ENCODE peak calls at places on chromosomes 11 and 22, in eight cellular contexts. H is NB4, X is K562, T is A549, L is HCT116, Y is GM12878, U is H1, B is HepG2. G is an unnamed sample.

GRCh38 chr11:68550485-68550817 is 89.9 kb downstream of the PPP6R3 start:
- DNase-seq in H (peak; percentile 69), X (no peak), T (no peak), L (no peak), Y (no peak), U (no peak), B (no peak), G (peak; percentile 79)

GRCh38 chr22:44130076-44130711 is 50.5 kb upstream of the PARVG start:
- DNase-seq in H (no peak), X (no peak), T (no peak), L (no peak), Y (no peak), U (no peak), B (no peak), G (no peak)

GRCh38 chr22:30940655-30941362 is 27.8 kb downstream of the MORC2 start:
- DNase-seq in H (no peak), X (no peak), T (no peak), L (no peak), Y (no peak), U (no peak), B (no peak), G (no peak)

GRCh38 chr22:28594784-28595324 is 84.8 kb downstream of the TTC28 start:
- DNase-seq in H (peak; percentile 63), X (peak; percentile 16), T (peak; percentile 61), L (peak; percentile 35), Y (no peak), U (no peak), B (peak; percentile 54), G (peak; percentile 69)

GRCh38 chr11:14973621-14974020 is 1.5 kb upstream of the CALCA start:
- DNase-seq in H (no peak), X (no peak), T (no peak), L (no peak), Y (no peak), U (peak; percentile 63), B (no peak), G (no peak)

GRCh38 chr22:19291218-19291579 is 320 bp downstream of the CLTCL1 start:
- DNase-seq in H (peak; percentile 62), X (peak; percentile 89), T (no peak), L (no peak), Y (no peak), U (peak; percentile 66), B (no peak), G (no peak)

GRCh38 chr22:50630376-50630775 is 2.4 kb upstream of the ARSA start:
- DNase-seq in H (no peak), X (no peak), T (no peak), L (no peak), Y (no peak), U (no peak), B (no peak), G (no peak)

GRCh38 chr11:36564376-36565032 is 3.3 kb upstream of the RAG1 start:
- DNase-seq in H (peak; percentile 54), X (peak; percentile 23), T (peak; percentile 56), L (peak; percentile 24), Y (peak; percentile 20), U (peak; percentile 53), B (peak; percentile 54), G (peak; percentile 64)

GRCh38 chr11:56848105-56848809 is 99.8 kb upstream of the OR9G4 start:
- DNase-seq in H (no peak), X (no peak), T (peak; percentile 93), L (no peak), Y (no peak), U (no peak), B (no peak), G (no peak)

GRCh38 chr11:59756845-59757244 is 1.7 kb downstream of the STX3 start:
- DNase-seq in H (peak; percentile 56), X (peak; percentile 62), T (peak; percentile 25), L (peak; percentile 26), Y (no peak), U (no peak), B (no peak), G (no peak)

GRCh38 chr22:32413715-32414114 is 1.7 kb upstream of the RTCB start:
- DNase-seq in H (peak; percentile 15), X (no peak), T (peak; percentile 18), L (peak; percentile 27), Y (no peak), U (no peak), B (peak; percentile 24), G (peak; percentile 28)

GRCh38 chr11:72321381-72321996 is 77.5 kb upstream of the PHOX2A start:
- DNase-seq in H (no peak), X (peak; percentile 89), T (peak; percentile 28), L (no peak), Y (no peak), U (no peak), B (peak; percentile 9), G (peak; percentile 45)

GRCh38 chr11:113397212-113397611 is 9.6 kb downstream of the ANKK1 start:
- DNase-seq in H (no peak), X (no peak), T (no peak), L (no peak), Y (no peak), U (no peak), B (no peak), G (no peak)

GRCh38 chr11:76744186-76745058 is 38.7 kb upstream of the TSKU start:
- DNase-seq in H (no peak), X (no peak), T (no peak), L (no peak), Y (no peak), U (no peak), B (no peak), G (no peak)

GRCh38 chr11:96342131-96342970 is 644 bp downstream of the MAML2 start:
- DNase-seq in H (no peak), X (no peak), T (no peak), L (no peak), Y (no peak), U (no peak), B (no peak), G (peak; percentile 45)

GRCh38 chr22:23762866-23763578 is at the start of gene C22orf15:
- DNase-seq in H (peak; percentile 58), X (no peak), T (no peak), L (no peak), Y (no peak), U (peak; percentile 71), B (no peak), G (peak; percentile 28)

GRCh38 chr22:23764931-23765881 is 2.4 kb downstream of the C22orf15 start:
- DNase-seq in H (no peak), X (no peak), T (no peak), L (no peak), Y (no peak), U (peak; percentile 42), B (no peak), G (no peak)

GRCh38 chr22:23760056-23760455 is 2.7 kb upstream of the C22orf15 start:
- DNase-seq in H (no peak), X (no peak), T (no peak), L (no peak), Y (no peak), U (no peak), B (no peak), G (no peak)

GRCh38 chr22:23767303-23767672 is 484 bp downstream of the CHCHD10 start:
- DNase-seq in H (no peak), X (no peak), T (no peak), L (no peak), Y (no peak), U (no peak), B (no peak), G (no peak)

GRCh38 chr22:23763579-23764331 is 965 bp downstream of the C22orf15 start:
- DNase-seq in H (no peak), X (peak; percentile 35), T (no peak), L (no peak), Y (no peak), U (peak; percentile 76), B (no peak), G (no peak)
- TF ChIP-seq POLR2A in H (no peak), X (no peak), T (no peak), L (no peak), Y (no peak), U (no peak), B (no peak), G (no peak)

GRCh38 chr11:16610213-16610737 is 128.2 kb upstream of the C11orf58 start:
- DNase-seq in H (no peak), X (no peak), T (no peak), L (no peak), Y (no peak), U (no peak), B (no peak), G (no peak)

GRCh38 chr11:16605971-16606783 is 132.3 kb upstream of the C11orf58 start:
- DNase-seq in H (peak; percentile 80), X (peak; percentile 73), T (peak; percentile 86), L (peak; percentile 74), Y (peak; percentile 21), U (peak; percentile 93), B (peak; percentile 75), G (peak; percentile 91)

GRCh38 chr11:16606784-16607674 is 131.4 kb upstream of the C11orf58 start:
- DNase-seq in H (no peak), X (peak; percentile 47), T (no peak), L (no peak), Y (no peak), U (peak; percentile 72), B (no peak), G (no peak)

GRCh38 chr11:16609769-16610168 is 128.7 kb upstream of the C11orf58 start:
- DNase-seq in H (no peak), X (no peak), T (no peak), L (no peak), Y (no peak), U (no peak), B (no peak), G (no peak)

GRCh38 chr11:16607675-16608644 is 130.5 kb upstream of the C11orf58 start:
- DNase-seq in H (no peak), X (peak; percentile 53), T (no peak), L (no peak), Y (no peak), U (no peak), B (no peak), G (peak; percentile 21)
- TF ChIP-seq MAX in H (no peak), X (no peak), T (no peak), L (no peak), Y (no peak), U (no peak), B (no peak), G (no peak)

DNA sequence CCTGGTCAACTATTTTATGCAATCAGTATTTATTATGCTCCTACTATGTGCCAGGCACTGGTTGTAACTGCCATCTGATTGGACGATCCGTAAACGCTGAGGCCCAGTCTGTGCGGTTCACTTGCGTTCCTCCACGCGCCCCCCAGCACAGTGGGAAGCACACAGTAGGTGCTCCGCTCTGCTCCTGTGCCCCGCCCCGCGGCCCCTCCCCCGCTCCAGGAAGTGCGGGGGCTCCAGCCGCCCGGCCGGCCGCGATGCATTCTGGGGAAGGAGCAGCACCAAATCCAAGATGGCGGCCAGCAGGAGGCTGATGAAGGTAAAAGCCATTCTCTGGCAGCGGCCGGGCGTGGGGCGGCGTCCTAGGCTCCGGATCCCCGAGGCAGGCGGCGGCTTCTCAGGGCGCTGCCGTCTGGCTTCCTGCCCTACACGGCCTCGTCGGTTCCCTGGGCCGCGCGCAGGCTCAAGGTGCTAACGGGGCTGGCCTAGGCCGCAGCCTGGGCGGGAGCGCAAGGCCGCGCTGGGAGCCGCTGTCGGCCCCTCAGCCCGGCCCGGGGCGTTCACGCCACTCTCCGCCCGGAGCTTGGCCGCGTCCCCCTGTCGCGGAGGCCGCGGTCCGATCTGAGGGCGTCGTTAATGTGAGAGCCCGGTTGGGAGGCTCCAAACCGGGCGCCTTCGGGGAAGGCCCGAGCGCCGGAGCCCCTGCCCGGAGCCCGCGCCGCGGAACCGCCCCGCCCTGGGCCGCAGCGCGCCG is at the start of gene UBE2L3:
- DNase-seq in H (peak; percentile 85), X (peak; percentile 100), T (peak; percentile 83), L (peak; percentile 38), Y (no peak), U (peak; percentile 91), B (peak; percentile 62), G (peak; percentile 79)
- TF ChIP-seq POLR2A in H (peak; percentile 46), X (no peak), T (peak; percentile 41), L (peak; percentile 65), Y (peak; percentile 93), U (peak; percentile 76), B (peak; percentile 78), G (peak; percentile 77)

GRCh38 chr11:117924631-117925170 is 4.5 kb downstream of the TMPRSS13 start:
- DNase-seq in H (no peak), X (no peak), T (no peak), L (no peak), Y (no peak), U (no peak), B (no peak), G (no peak)
- TF ChIP-seq MAX in H (no peak), X (no peak), T (no peak), L (no peak), Y (no peak), U (no peak), B (no peak), G (no peak)